ENCODE peak calls at places on chromosomes 6 and 20, in ten cellular contexts. N, K, Z, Y, S, L, F, V, J and O are unnamed samples.

GRCh38 chr6:3117912-3118352 is 579 bp upstream of the BPHL start:
- DNase-seq in F (no peak), J (no peak), Z (no peak), L (no peak), Y (no peak), V (no peak), K (no peak), N (no peak), S (no peak), O (no peak)

GRCh38 chr6:105832358-105832757 is 253.8 kb upstream of the PRDM1 start:
- DNase-seq in L (no peak), N (no peak), J (no peak), Y (no peak), V (no peak), S (no peak), K (no peak), Z (no peak), F (no peak), O (no peak)

GRCh38 chr6:6856538-6857523 is 250.9 kb upstream of the RREB1 start:
- DNase-seq in V (peak), L (peak), J (peak), F (no peak), S (peak), K (peak), Z (peak), Y (peak), N (peak), O (peak)

GRCh38 chr6:11854418-11855165 is 76.0 kb upstream of the ADTRP start:
- DNase-seq in F (no peak), K (no peak), Z (no peak), J (no peak), V (peak), N (no peak), L (peak), Y (no peak), S (no peak), O (no peak)

GRCh38 chr6:24321538-24322162 is 36.2 kb downstream of the DCDC2 start:
- DNase-seq in L (no peak), F (no peak), S (no peak), Y (no peak), J (no peak), V (no peak), N (no peak), K (no peak), Z (no peak), O (no peak)

GRCh38 chr20:50788045-50788867 is 6.6 kb upstream of the BCAS4 start:
- DNase-seq in K (no peak), Y (no peak), F (no peak), S (peak), J (peak), L (no peak), V (peak), Z (no peak), N (no peak), O (no peak)

GRCh38 chr6:21992178-21992967 is 304.5 kb downstream of the PRL start:
- DNase-seq in S (no peak), V (peak), N (no peak), K (no peak), Y (peak), J (no peak), L (no peak), F (no peak), Z (no peak), O (no peak)

GRCh38 chr6:97053643-97054411 is 129.3 kb downstream of the KLHL32 start:
- DNase-seq in V (peak), L (no peak), K (no peak), Y (no peak), F (no peak), S (no peak), Z (no peak), N (no peak), J (peak), O (no peak)

GRCh38 chr6:16533210-16533609 is 228.1 kb downstream of the ATXN1 start:
- DNase-seq in J (no peak), S (no peak), V (no peak), F (no peak), L (no peak), N (no peak), K (no peak), Y (no peak), Z (no peak), O (no peak)

GRCh38 chr6:13494137-13494536 is 6.7 kb upstream of the GFOD1 start:
- DNase-seq in K (no peak), S (no peak), V (no peak), Y (no peak), Z (no peak), J (no peak), F (no peak), N (no peak), L (no peak), O (no peak)

GRCh38 chr6:42226251-42227143 is 8.8 kb upstream of the MRPS10 start:
- DNase-seq in S (no peak), Z (no peak), J (peak), K (no peak), N (no peak), L (no peak), Y (no peak), V (peak), F (no peak), O (no peak)

GRCh38 chr6:132813173-132813856 is 1.1 kb upstream of the RPS12 start:
- DNase-seq in J (peak), Y (peak), L (peak), F (peak), V (peak), S (peak), Z (peak), K (peak), N (peak), O (no peak)

GRCh38 chr6:37731888-37732287 is 34.2 kb upstream of the MDGA1 start:
- DNase-seq in V (no peak), Z (peak), N (peak), L (peak), F (peak), Y (peak), S (no peak), J (no peak), K (no peak), O (peak)

GRCh38 chr6:133447924-133448323 is 206.8 kb downstream of the EYA4 start:
- DNase-seq in Y (no peak), S (peak), L (no peak), J (no peak), V (no peak), N (no peak), Z (no peak), K (no peak), F (no peak), O (no peak)

GRCh38 chr6:139375239-139376053 is 998 bp upstream of the CITED2 start:
- DNase-seq in V (peak), Z (peak), L (peak), K (peak), F (peak), J (peak), Y (peak), N (peak), S (peak), O (peak)